ENCODE peak calls at places on chromosomes 5 and 9, in five cellular contexts. S, Q, O, B and D are unnamed samples.

GRCh38 chr9:128026255-128027165 is 40.6 kb downstream of the NAIF1 start:
- DNase-seq in S (no peak), Q (peak; percentile 49), O (no peak), B (peak; percentile 35), D (no peak)

GRCh38 chr5:93585054-93585751 is 2.2 kb downstream of the NR2F1 start:
- DNase-seq in S (no peak), Q (peak; percentile 10), O (no peak), B (peak; percentile 67), D (peak; percentile 33)

GRCh38 chr9:79694676-79695400 is 123.1 kb downstream of the TLE4 start:
- DNase-seq in S (no peak), Q (peak; percentile 95), O (no peak), B (no peak), D (peak; percentile 96)

GRCh38 chr5:39131210-39132127 is 57.3 kb upstream of the RICTOR start:
- DNase-seq in S (no peak), Q (no peak), O (no peak), B (no peak), D (no peak)

GRCh38 chr5:150989695-150990094 is 30.7 kb upstream of the GPX3 start:
- DNase-seq in S (no peak), Q (no peak), O (no peak), B (peak; percentile 52), D (no peak)

GRCh38 chr9:95497772-95498171 is 19.0 kb downstream of the PTCH1 start:
- DNase-seq in S (no peak), Q (peak; percentile 47), O (no peak), B (no peak), D (peak; percentile 92)

GRCh38 chr9:136011703-136012496 is 50.7 kb upstream of the UBAC1 start:
- DNase-seq in S (peak; percentile 94), Q (peak; percentile 91), O (peak; percentile 93), B (no peak), D (peak; percentile 54)

GRCh38 chr5:165333623-165334022 is 1828.2 kb downstream of the MAT2B start:
- DNase-seq in S (no peak), Q (peak; percentile 20), O (no peak), B (peak; percentile 7), D (no peak)

GRCh38 chr5:1546556-1546955 is 22.8 kb upstream of the LPCAT1 start:
- DNase-seq in S (no peak), Q (no peak), O (peak; percentile 20), B (no peak), D (no peak)

GRCh38 chr5:98769256-98770157 is 4.0 kb upstream of the RGMB start:
- DNase-seq in S (peak; percentile 50), Q (peak; percentile 86), O (no peak), B (peak; percentile 4), D (peak; percentile 85)

GRCh38 chr5:73483676-73484075 is 14.6 kb upstream of the BTF3 start:
- DNase-seq in S (no peak), Q (no peak), O (no peak), B (no peak), D (no peak)